ENCODE peak calls at places on chromosomes 2 and 18, in seven cellular contexts. B is endodermal cell; X is lung; U is CD8-positive, alpha-beta memory T cell; H is heart left ventricle; E is AG04450; R is brain microvascular endothelial cell. C is an unnamed sample.

GRCh38 chr18:21997207-21998143 is 171.9 kb upstream of the GATA6 start:
- DNase-seq in B (peak), X (no peak), U (no peak), H (no peak), E (no peak), R (peak), C (no peak)

GRCh38 chr2:133734699-133735098 is 166.4 kb upstream of the NCKAP5 start:
- DNase-seq in B (no peak), X (no peak), U (no peak), H (no peak), E (no peak), R (no peak), C (no peak)

GRCh38 chr2:164495491-164496223 is 125.6 kb downstream of the GRB14 start:
- DNase-seq in B (peak), X (no peak), U (no peak), H (no peak), E (no peak), R (peak), C (no peak)

GRCh38 chr18:944440-944839 is 39.8 kb downstream of the ADCYAP1 start:
- DNase-seq in B (no peak), X (no peak), U (no peak), H (no peak), E (no peak), R (peak), C (peak)

GRCh38 chr2:149166958-149167810 is 128.7 kb downstream of the LYPD6B start:
- DNase-seq in B (no peak), X (no peak), U (no peak), H (no peak), E (no peak), R (no peak), C (peak)

GRCh38 chr2:238924032-238924431 is 76.1 kb downstream of the TWIST2 start:
- DNase-seq in B (no peak), X (no peak), U (no peak), H (no peak), E (no peak), R (no peak), C (no peak)

GRCh38 chr18:13239557-13239956 is 21.0 kb downstream of the LDLRAD4 start:
- DNase-seq in B (peak), X (no peak), U (no peak), H (no peak), E (no peak), R (no peak), C (no peak)

GRCh38 chr18:7566587-7567486 is at the start of gene PTPRM:
- DNase-seq in B (peak), X (peak), U (peak), H (peak), E (no peak), R (peak), C (peak)

GRCh38 chr2:230774348-230774951 is 61.8 kb downstream of the CAB39 start:
- DNase-seq in B (no peak), X (no peak), U (no peak), H (no peak), E (peak), R (peak), C (peak)

GRCh38 chr18:2326999-2327398 is 244.3 kb downstream of the METTL4 start:
- DNase-seq in B (no peak), X (no peak), U (no peak), H (no peak), E (no peak), R (no peak), C (no peak)

GRCh38 chr18:58541137-58541788 is 87.6 kb downstream of the ALPK2 start:
- DNase-seq in B (peak), X (no peak), U (no peak), H (no peak), E (no peak), R (peak), C (no peak)

GRCh38 chr2:70923378-70924015 is 12.2 kb upstream of the ATP6V1B1 start:
- DNase-seq in B (peak), X (no peak), U (no peak), H (no peak), E (no peak), R (no peak), C (no peak)

GRCh38 chr18:48336332-48336731 is 72.9 kb downstream of the ZBTB7C start:
- DNase-seq in B (no peak), X (no peak), U (no peak), H (no peak), E (no peak), R (no peak), C (no peak)

GRCh38 chr18:49022311-49023280 is 71.8 kb upstream of the SMAD7 start:
- DNase-seq in B (peak), X (no peak), U (no peak), H (no peak), E (no peak), R (no peak), C (no peak)

GRCh38 chr2:143787674-143788073 is 658.5 kb downstream of the ARHGAP15 start:
- DNase-seq in B (no peak), X (no peak), U (no peak), H (no peak), E (no peak), R (no peak), C (peak)

GRCh38 chr2:219467736-219468075 is 31.0 kb upstream of the GMPPA start:
- DNase-seq in B (no peak), X (no peak), U (no peak), H (no peak), E (no peak), R (no peak), C (peak)

GRCh38 chr2:128308284-128308731 is 10.4 kb downstream of the HS6ST1 start:
- DNase-seq in B (peak), X (no peak), U (no peak), H (peak), E (no peak), R (no peak), C (no peak)

GRCh38 chr18:12838178-12838634 is 45.8 kb downstream of the PTPN2 start:
- DNase-seq in B (peak), X (peak), U (no peak), H (no peak), E (peak), R (peak), C (peak)

GRCh38 chr2:76737607-76738006 is 784.6 kb downstream of the LRRTM4 start:
- DNase-seq in B (no peak), X (no peak), U (no peak), H (no peak), E (no peak), R (no peak), C (no peak)

GRCh38 chr18:11902522-11903292 is 5.4 kb downstream of the MPPE1 start:
- DNase-seq in B (peak), X (no peak), U (no peak), H (no peak), E (no peak), R (no peak), C (no peak)

GRCh38 chr2:216584112-216584511 is 49.1 kb upstream of the IGFBP2 start:
- DNase-seq in B (no peak), X (no peak), U (no peak), H (no peak), E (no peak), R (no peak), C (no peak)

GRCh38 chr2:217445726-217446125 is 557.1 kb downstream of the TNS1 start:
- DNase-seq in B (no peak), X (no peak), U (no peak), H (no peak), E (no peak), R (no peak), C (no peak)

GRCh38 chr2:164954954-164955701 is at the start of gene SLC38A11:
- DNase-seq in B (peak), X (no peak), U (no peak), H (peak), E (no peak), R (peak), C (no peak)

GRCh38 chr2:105801961-105802360 is 57.2 kb downstream of the NCK2 start:
- DNase-seq in B (no peak), X (no peak), U (no peak), H (no peak), E (no peak), R (no peak), C (no peak)

GRCh38 chr2:30287857-30288513 is 56.7 kb downstream of the LBH start:
- DNase-seq in B (no peak), X (no peak), U (no peak), H (no peak), E (no peak), R (no peak), C (no peak)

GRCh38 chr2:20185176-20186022 is 39.5 kb downstream of the SDC1 start:
- DNase-seq in B (peak), X (no peak), U (no peak), H (no peak), E (no peak), R (peak), C (no peak)

GRCh38 chr18:58362829-58363231 is 266.1 kb downstream of the ALPK2 start:
- DNase-seq in B (no peak), X (no peak), U (no peak), H (no peak), E (no peak), R (no peak), C (no peak)

GRCh38 chr2:218063541-218064295 is 5.3 kb upstream of the RUFY4 start:
- DNase-seq in B (no peak), X (no peak), U (no peak), H (no peak), E (no peak), R (no peak), C (no peak)

GRCh38 chr18:28606686-28607085 is 429.8 kb upstream of the CDH2 start:
- DNase-seq in B (no peak), X (no peak), U (no peak), H (no peak), E (no peak), R (no peak), C (no peak)

GRCh38 chr2:209391776-209392401 is 32.0 kb upstream of the MAP2 start:
- DNase-seq in B (no peak), X (no peak), U (no peak), H (no peak), E (no peak), R (peak), C (no peak)

GRCh38 chr2:164692114-164692513 is 70.8 kb upstream of the GRB14 start:
- DNase-seq in B (no peak), X (no peak), U (no peak), H (no peak), E (no peak), R (no peak), C (no peak)

GRCh38 chr2:61910603-61911002 is 5.1 kb downstream of the COMMD1 start:
- DNase-seq in B (no peak), X (no peak), U (no peak), H (no peak), E (no peak), R (no peak), C (no peak)

GRCh38 chr2:177031435-177032222 is 181.0 kb upstream of the HNRNPA3 start:
- DNase-seq in B (no peak), X (no peak), U (no peak), H (no peak), E (no peak), R (no peak), C (no peak)

GRCh38 chr2:79980816-79981215 is 323.7 kb downstream of the LRRTM1 start:
- DNase-seq in B (no peak), X (no peak), U (no peak), H (no peak), E (no peak), R (no peak), C (no peak)

GRCh38 chr2:146365041-146365440 is 1479.8 kb upstream of the ACVR2A start:
- DNase-seq in B (no peak), X (no peak), U (no peak), H (no peak), E (no peak), R (no peak), C (no peak)

GRCh38 chr18:13914170-13914569 is 1.2 kb downstream of the MC2R start:
- DNase-seq in B (no peak), X (no peak), U (no peak), H (no peak), E (no peak), R (no peak), C (no peak)

GRCh38 chr2:191421950-191422349 is 176.7 kb downstream of the MYO1B start:
- DNase-seq in B (no peak), X (no peak), U (no peak), H (no peak), E (no peak), R (no peak), C (no peak)

GRCh38 chr2:45944075-45944474 is 292.6 kb downstream of the PRKCE start:
- DNase-seq in B (no peak), X (no peak), U (no peak), H (no peak), E (peak), R (peak), C (no peak)

GRCh38 chr2:231929961-231930600 is 3.9 kb upstream of the NPPC start:
- DNase-seq in B (peak), X (no peak), U (no peak), H (peak), E (no peak), R (no peak), C (no peak)

DNA sequence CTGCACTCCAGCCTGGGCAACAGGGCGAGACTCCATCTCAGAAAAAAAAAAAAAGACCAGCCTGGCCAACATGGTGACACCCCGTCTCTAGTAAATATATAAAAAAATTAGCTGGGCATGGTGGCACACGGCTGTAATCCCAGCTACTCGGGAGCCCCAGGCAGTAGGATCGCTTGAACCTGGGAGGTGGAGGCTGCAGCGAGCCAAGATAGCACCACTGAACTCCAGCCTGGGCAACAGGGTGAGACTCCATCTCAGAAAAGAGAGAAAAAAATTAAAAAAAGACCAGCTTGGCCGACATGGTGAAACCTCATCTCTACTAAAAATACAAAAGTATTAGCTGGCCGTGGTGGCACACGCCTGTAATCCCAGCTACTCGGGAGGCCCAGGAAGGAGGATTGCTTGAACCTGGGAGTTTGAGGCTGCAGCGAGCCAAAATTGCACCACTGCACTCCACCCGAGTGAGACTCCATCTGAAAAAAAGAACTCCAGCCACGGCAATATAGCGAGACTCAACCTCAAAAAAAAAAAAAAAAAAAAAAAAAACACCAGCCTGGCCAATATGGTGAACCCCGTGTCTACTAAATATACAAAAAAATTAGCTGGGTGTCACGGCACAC is 346.1 kb upstream of the PLGLB2 start:
- DNase-seq in B (peak), X (no peak), U (no peak), H (peak), E (no peak), R (no peak), C (no peak)
- H3K27ac ChIP-seq in B (no peak), X (no peak), U (no peak), H (no peak), E (no peak), R (no peak), C (no peak)

GRCh38 chr18:62877448-62878221 is 162.3 kb downstream of the PHLPP1 start:
- DNase-seq in B (peak), X (no peak), U (no peak), H (no peak), E (no peak), R (peak), C (no peak)
- H3K27ac ChIP-seq in B (peak), X (peak), U (no peak), H (no peak), E (no peak), R (peak), C (no peak)

DNA sequence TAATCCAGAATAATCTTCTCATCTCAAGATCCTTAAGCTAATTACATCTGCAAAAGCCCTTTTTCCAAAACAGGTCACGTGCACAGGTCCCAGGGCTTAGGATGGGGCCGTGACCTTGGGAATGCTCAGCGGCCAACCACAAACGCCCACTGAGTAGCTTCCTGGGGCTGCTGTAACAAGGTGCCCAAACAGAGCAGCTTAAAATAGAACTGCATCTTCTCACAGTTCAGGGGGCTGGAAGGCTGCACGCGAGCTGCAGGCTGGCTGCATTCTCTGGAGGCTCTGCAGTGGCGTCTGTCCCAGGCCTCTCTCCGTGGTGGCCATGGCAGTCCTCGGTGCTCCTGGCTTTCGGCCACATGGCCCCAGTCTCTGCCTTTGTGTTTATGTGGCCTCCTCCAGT is 31.9 kb downstream of the ADI1 start:
- DNase-seq in B (no peak), X (no peak), U (no peak), H (peak), E (no peak), R (no peak), C (no peak)
- H3K27ac ChIP-seq in B (no peak), X (no peak), U (no peak), H (no peak), E (no peak), R (no peak), C (no peak)

GRCh38 chr2:197201874-197202273 is 108.7 kb downstream of the ANKRD44 start:
- DNase-seq in B (no peak), X (no peak), U (no peak), H (no peak), E (no peak), R (no peak), C (no peak)
- H3K27ac ChIP-seq in B (no peak), X (no peak), U (no peak), H (peak), E (no peak), R (no peak), C (no peak)

GRCh38 chr2:188979730-188980123 is 5.6 kb downstream of the COL3A1 start:
- DNase-seq in B (no peak), X (no peak), U (no peak), H (no peak), E (no peak), R (no peak), C (no peak)

GRCh38 chr2:188983427-188984101 is 9.4 kb downstream of the COL3A1 start:
- DNase-seq in B (no peak), X (no peak), U (no peak), H (no peak), E (no peak), R (peak), C (no peak)

GRCh38 chr2:188986839-188987238 is 12.7 kb downstream of the COL3A1 start:
- DNase-seq in B (no peak), X (no peak), U (no peak), H (no peak), E (no peak), R (peak), C (no peak)

GRCh38 chr2:188984680-188985079 is 10.5 kb downstream of the COL3A1 start:
- DNase-seq in B (no peak), X (no peak), U (no peak), H (no peak), E (peak), R (peak), C (no peak)

GRCh38 chr2:188984126-188984525 is 10.0 kb downstream of the COL3A1 start:
- DNase-seq in B (no peak), X (no peak), U (no peak), H (no peak), E (no peak), R (no peak), C (no peak)
- H3K27ac ChIP-seq in B (no peak), X (no peak), U (no peak), H (peak), E (no peak), R (peak), C (no peak)

GRCh38 chr2:173651891-173652290 is 297.2 kb downstream of the CDCA7 start:
- DNase-seq in B (no peak), X (no peak), U (no peak), H (no peak), E (no peak), R (no peak), C (no peak)
- H3K27ac ChIP-seq in B (no peak), X (no peak), U (no peak), H (no peak), E (peak), R (peak), C (peak)

DNA sequence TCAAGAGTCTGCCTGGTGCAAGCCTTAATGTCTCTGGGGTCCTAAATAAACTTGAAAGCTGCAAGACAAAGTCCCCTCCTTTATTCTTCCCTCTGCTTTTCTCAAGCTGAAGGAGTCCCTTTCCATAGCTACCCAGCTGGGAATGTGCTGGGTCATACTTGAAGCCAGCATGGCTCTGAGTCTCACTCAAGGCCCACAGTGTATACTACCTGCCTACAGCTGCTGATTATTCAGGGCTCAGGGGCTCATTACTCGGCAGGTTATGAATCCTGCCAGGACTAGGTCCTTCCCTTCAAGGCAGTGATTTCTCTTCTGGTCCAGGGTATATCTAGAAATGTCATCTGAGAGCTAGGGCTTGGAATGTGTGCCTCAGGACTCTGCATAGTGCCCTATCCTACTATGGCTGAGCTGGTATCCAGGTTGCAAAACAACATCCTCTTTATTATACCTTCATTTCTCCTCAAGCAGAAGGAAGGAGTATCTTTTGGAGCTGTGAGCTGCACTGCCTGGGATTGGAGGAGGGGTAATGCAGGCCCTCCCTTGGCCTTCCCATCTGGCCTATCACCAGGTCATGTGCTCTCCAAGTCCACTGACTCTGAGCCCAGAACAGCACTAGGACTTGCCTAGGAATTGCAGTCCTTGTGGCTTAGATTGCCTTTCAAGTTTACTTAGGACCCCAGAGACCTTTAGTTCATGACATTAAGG is 22.3 kb downstream of the IL1RN start:
- DNase-seq in B (no peak), X (no peak), U (no peak), H (no peak), E (no peak), R (no peak), C (no peak)
- H3K27ac ChIP-seq in B (no peak), X (no peak), U (no peak), H (no peak), E (no peak), R (no peak), C (no peak)

C was measured in epithelial cell of prostate.